ENCODE peak calls at places on chromosomes 2 and 18, in six cellular contexts. One of them, this sample, is unnamed.

GRCh38 chr2:239898292-239898925 is 126.7 kb downstream of the NDUFA10 start:
- DNase-seq in left ventricle myocardium inferior: no peak
- DNase-seq in WERI-Rb-1: no peak
- DNase-seq in cardiac muscle cell: no peak
- DNase-seq in breast epithelium: no peak
- DNase-seq in thyroid gland: no peak
- DNase-seq in this sample: no peak

GRCh38 chr2:192194065-192194865 is 468 bp downstream of the TMEFF2 start:
- DNase-seq in left ventricle myocardium inferior: peak; percentile 19
- DNase-seq in WERI-Rb-1: peak; percentile 27
- DNase-seq in cardiac muscle cell: peak; percentile 45
- DNase-seq in breast epithelium: no peak
- DNase-seq in thyroid gland: peak; percentile 5
- DNase-seq in this sample: peak; percentile 8

GRCh38 chr2:74496997-74497776 is 2.2 kb downstream of the LBX2 start:
- DNase-seq in left ventricle myocardium inferior: no peak
- DNase-seq in WERI-Rb-1: no peak
- DNase-seq in cardiac muscle cell: no peak
- DNase-seq in breast epithelium: no peak
- DNase-seq in thyroid gland: no peak
- DNase-seq in this sample: no peak

GRCh38 chr2:155997538-155997937 is 335.0 kb downstream of the NR4A2 start:
- DNase-seq in left ventricle myocardium inferior: no peak
- DNase-seq in WERI-Rb-1: no peak
- DNase-seq in cardiac muscle cell: no peak
- DNase-seq in breast epithelium: no peak
- DNase-seq in thyroid gland: no peak
- DNase-seq in this sample: peak; percentile 2

GRCh38 chr2:130964931-130965330 is 128.2 kb downstream of the ARHGEF4 start:
- DNase-seq in left ventricle myocardium inferior: no peak
- DNase-seq in WERI-Rb-1: no peak
- DNase-seq in cardiac muscle cell: no peak
- DNase-seq in breast epithelium: no peak
- DNase-seq in thyroid gland: no peak
- DNase-seq in this sample: no peak

GRCh38 chr2:172285010-172285621 is 142.3 kb upstream of the ITGA6 start:
- DNase-seq in left ventricle myocardium inferior: peak; percentile 29
- DNase-seq in WERI-Rb-1: peak; percentile 33
- DNase-seq in cardiac muscle cell: peak; percentile 57
- DNase-seq in breast epithelium: no peak
- DNase-seq in thyroid gland: no peak
- DNase-seq in this sample: peak; percentile 14

GRCh38 chr2:43169987-43170732 is 56.2 kb downstream of the ZFP36L2 start:
- DNase-seq in left ventricle myocardium inferior: no peak
- DNase-seq in WERI-Rb-1: peak; percentile 71
- DNase-seq in cardiac muscle cell: peak; percentile 38
- DNase-seq in breast epithelium: no peak
- DNase-seq in thyroid gland: no peak
- DNase-seq in this sample: no peak

GRCh38 chr2:62472321-62472720 is 33.7 kb downstream of the TMEM17 start:
- DNase-seq in left ventricle myocardium inferior: no peak
- DNase-seq in WERI-Rb-1: no peak
- DNase-seq in cardiac muscle cell: no peak
- DNase-seq in breast epithelium: no peak
- DNase-seq in thyroid gland: no peak
- DNase-seq in this sample: no peak

GRCh38 chr18:55266981-55267380 is 307.7 kb upstream of the CCDC68 start:
- DNase-seq in left ventricle myocardium inferior: no peak
- DNase-seq in WERI-Rb-1: no peak
- DNase-seq in cardiac muscle cell: no peak
- DNase-seq in breast epithelium: no peak
- DNase-seq in thyroid gland: no peak
- DNase-seq in this sample: no peak

GRCh38 chr2:159684796-159685195 is 27.5 kb upstream of the MARCHF7 start:
- DNase-seq in left ventricle myocardium inferior: no peak
- DNase-seq in WERI-Rb-1: no peak
- DNase-seq in cardiac muscle cell: no peak
- DNase-seq in breast epithelium: no peak
- DNase-seq in thyroid gland: no peak
- DNase-seq in this sample: peak; percentile 73

GRCh38 chr2:121316986-121317385 is 32.0 kb upstream of the TFCP2L1 start:
- DNase-seq in left ventricle myocardium inferior: no peak
- DNase-seq in WERI-Rb-1: no peak
- DNase-seq in cardiac muscle cell: no peak
- DNase-seq in breast epithelium: no peak
- DNase-seq in thyroid gland: no peak
- DNase-seq in this sample: no peak

GRCh38 chr18:63317982-63318881 is 1.3 kb downstream of the BCL2 start:
- DNase-seq in left ventricle myocardium inferior: peak; percentile 47
- DNase-seq in WERI-Rb-1: no peak
- DNase-seq in cardiac muscle cell: peak; percentile 35
- DNase-seq in breast epithelium: peak; percentile 83
- DNase-seq in thyroid gland: peak; percentile 93
- DNase-seq in this sample: peak; percentile 14

GRCh38 chr2:172196768-172197322 is 94.1 kb upstream of the DLX2 start:
- DNase-seq in left ventricle myocardium inferior: no peak
- DNase-seq in WERI-Rb-1: no peak
- DNase-seq in cardiac muscle cell: no peak
- DNase-seq in breast epithelium: no peak
- DNase-seq in thyroid gland: no peak
- DNase-seq in this sample: peak; percentile 93

GRCh38 chr2:3377612-3378432 is at the start of gene EIPR1:
- DNase-seq in left ventricle myocardium inferior: peak; percentile 99
- DNase-seq in WERI-Rb-1: peak; percentile 99
- DNase-seq in cardiac muscle cell: peak; percentile 98
- DNase-seq in breast epithelium: peak; percentile 97
- DNase-seq in thyroid gland: peak; percentile 99
- DNase-seq in this sample: peak; percentile 97
- H3K27ac ChIP-seq in left ventricle myocardium inferior: peak within 1 kb of the TSS; percentile 97
- H3K27ac ChIP-seq in WERI-Rb-1: peak within 1 kb of the TSS; percentile 70
- H3K27ac ChIP-seq in cardiac muscle cell: peak within 1 kb of the TSS; percentile 83
- H3K27ac ChIP-seq in breast epithelium: peak within 1 kb of the TSS; percentile 92
- H3K27ac ChIP-seq in thyroid gland: peak within 1 kb of the TSS; percentile 84
- H3K27ac ChIP-seq in this sample: peak within 1 kb of the TSS; percentile 85

GRCh38 chr18:29191263-29191662 is 1014.3 kb upstream of the CDH2 start:
- DNase-seq in left ventricle myocardium inferior: no peak
- DNase-seq in WERI-Rb-1: peak; percentile 9
- DNase-seq in cardiac muscle cell: no peak
- DNase-seq in breast epithelium: no peak
- DNase-seq in thyroid gland: no peak
- DNase-seq in this sample: peak; percentile 2
- TF ChIP-seq CTCF in left ventricle myocardium inferior: no peak
- TF ChIP-seq CTCF in WERI-Rb-1: peak; percentile 57
- TF ChIP-seq CTCF in cardiac muscle cell: peak; percentile 57
- TF ChIP-seq CTCF in breast epithelium: no peak
- TF ChIP-seq CTCF in thyroid gland: no peak
- TF ChIP-seq CTCF in this sample: no peak

GRCh38 chr2:188382107-188382506 is 90.4 kb downstream of the GULP1 start:
- DNase-seq in left ventricle myocardium inferior: no peak
- DNase-seq in WERI-Rb-1: no peak
- DNase-seq in cardiac muscle cell: no peak
- DNase-seq in breast epithelium: no peak
- DNase-seq in thyroid gland: no peak
- DNase-seq in this sample: no peak

GRCh38 chr2:188381614-188382013 is 89.9 kb downstream of the GULP1 start:
- DNase-seq in left ventricle myocardium inferior: no peak
- DNase-seq in WERI-Rb-1: no peak
- DNase-seq in cardiac muscle cell: no peak
- DNase-seq in breast epithelium: no peak
- DNase-seq in thyroid gland: no peak
- DNase-seq in this sample: peak; percentile 22

GRCh38 chr2:188378551-188378950 is 86.9 kb downstream of the GULP1 start:
- DNase-seq in left ventricle myocardium inferior: no peak
- DNase-seq in WERI-Rb-1: no peak
- DNase-seq in cardiac muscle cell: no peak
- DNase-seq in breast epithelium: no peak
- DNase-seq in thyroid gland: no peak
- DNase-seq in this sample: no peak

GRCh38 chr2:188380280-188380679 is 88.6 kb downstream of the GULP1 start:
- DNase-seq in left ventricle myocardium inferior: no peak
- DNase-seq in WERI-Rb-1: no peak
- DNase-seq in cardiac muscle cell: no peak
- DNase-seq in breast epithelium: no peak
- DNase-seq in thyroid gland: no peak
- DNase-seq in this sample: no peak

DNA sequence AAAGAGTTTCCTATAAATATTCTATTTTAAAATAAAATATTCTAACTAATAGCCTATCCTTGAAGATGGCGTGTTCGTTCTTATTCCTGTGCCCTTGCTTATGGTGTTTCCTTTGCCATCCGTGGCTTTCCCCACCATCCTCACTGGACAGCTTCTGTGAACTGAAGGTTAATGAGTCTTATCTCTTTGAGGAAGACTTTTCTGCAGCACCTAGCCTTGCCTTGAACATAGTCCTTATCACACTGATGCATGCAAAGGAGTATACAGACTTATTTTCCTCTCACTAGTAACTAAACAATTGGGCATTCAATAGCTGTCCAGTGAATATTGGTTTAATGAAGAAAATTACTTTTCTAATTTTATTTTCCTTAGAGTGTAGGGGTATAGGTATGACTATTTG is 88.1 kb downstream of the GULP1 start:
- DNase-seq in left ventricle myocardium inferior: no peak
- DNase-seq in WERI-Rb-1: no peak
- DNase-seq in cardiac muscle cell: no peak
- DNase-seq in breast epithelium: no peak
- DNase-seq in thyroid gland: no peak
- DNase-seq in this sample: no peak
- H3K27ac ChIP-seq in left ventricle myocardium inferior: no peak overlapping the region
- H3K27ac ChIP-seq in WERI-Rb-1: no peak overlapping the region
- H3K27ac ChIP-seq in cardiac muscle cell: no peak overlapping the region
- H3K27ac ChIP-seq in breast epithelium: no peak overlapping the region
- H3K27ac ChIP-seq in thyroid gland: no peak overlapping the region
- H3K27ac ChIP-seq in this sample: no peak overlapping the region

GRCh38 chr2:220078439-220078838 is 451.0 kb downstream of the SLC4A3 start:
- DNase-seq in left ventricle myocardium inferior: no peak
- DNase-seq in WERI-Rb-1: no peak
- DNase-seq in cardiac muscle cell: no peak
- DNase-seq in breast epithelium: no peak
- DNase-seq in thyroid gland: peak; percentile 68
- DNase-seq in this sample: no peak

GRCh38 chr2:220075835-220076234 is 448.4 kb downstream of the SLC4A3 start:
- DNase-seq in left ventricle myocardium inferior: no peak
- DNase-seq in WERI-Rb-1: no peak
- DNase-seq in cardiac muscle cell: no peak
- DNase-seq in breast epithelium: no peak
- DNase-seq in thyroid gland: no peak
- DNase-seq in this sample: no peak

GRCh38 chr2:220077488-220077887 is 450.1 kb downstream of the SLC4A3 start:
- DNase-seq in left ventricle myocardium inferior: no peak
- DNase-seq in WERI-Rb-1: no peak
- DNase-seq in cardiac muscle cell: no peak
- DNase-seq in breast epithelium: no peak
- DNase-seq in thyroid gland: no peak
- DNase-seq in this sample: peak; percentile 13

GRCh38 chr2:220079595-220079994 is 452.2 kb downstream of the SLC4A3 start:
- DNase-seq in left ventricle myocardium inferior: no peak
- DNase-seq in WERI-Rb-1: no peak
- DNase-seq in cardiac muscle cell: no peak
- DNase-seq in breast epithelium: no peak
- DNase-seq in thyroid gland: no peak
- DNase-seq in this sample: no peak

GRCh38 chr2:220076734-220077133 is 449.3 kb downstream of the SLC4A3 start:
- DNase-seq in left ventricle myocardium inferior: no peak
- DNase-seq in WERI-Rb-1: no peak
- DNase-seq in cardiac muscle cell: peak; percentile 27
- DNase-seq in breast epithelium: no peak
- DNase-seq in thyroid gland: peak; percentile 65
- DNase-seq in this sample: no peak
- TF ChIP-seq CTCF in left ventricle myocardium inferior: peak; percentile 39
- TF ChIP-seq CTCF in WERI-Rb-1: no peak
- TF ChIP-seq CTCF in cardiac muscle cell: peak; percentile 58
- TF ChIP-seq CTCF in breast epithelium: no peak
- TF ChIP-seq CTCF in thyroid gland: peak; percentile 41
- TF ChIP-seq CTCF in this sample: no peak

GRCh38 chr2:46369783-46370182 is 72.6 kb downstream of the EPAS1 start:
- DNase-seq in left ventricle myocardium inferior: no peak
- DNase-seq in WERI-Rb-1: no peak
- DNase-seq in cardiac muscle cell: no peak
- DNase-seq in breast epithelium: no peak
- DNase-seq in thyroid gland: no peak
- DNase-seq in this sample: no peak

GRCh38 chr2:46375566-46376125 is 78.4 kb downstream of the EPAS1 start:
- DNase-seq in left ventricle myocardium inferior: no peak
- DNase-seq in WERI-Rb-1: no peak
- DNase-seq in cardiac muscle cell: no peak
- DNase-seq in breast epithelium: no peak
- DNase-seq in thyroid gland: no peak
- DNase-seq in this sample: no peak

GRCh38 chr2:46372475-46372874 is 75.3 kb downstream of the EPAS1 start:
- DNase-seq in left ventricle myocardium inferior: no peak
- DNase-seq in WERI-Rb-1: no peak
- DNase-seq in cardiac muscle cell: no peak
- DNase-seq in breast epithelium: no peak
- DNase-seq in thyroid gland: no peak
- DNase-seq in this sample: no peak

GRCh38 chr2:46371858-46372257 is 74.7 kb downstream of the EPAS1 start:
- DNase-seq in left ventricle myocardium inferior: no peak
- DNase-seq in WERI-Rb-1: no peak
- DNase-seq in cardiac muscle cell: no peak
- DNase-seq in breast epithelium: no peak
- DNase-seq in thyroid gland: no peak
- DNase-seq in this sample: no peak

GRCh38 chr2:46373238-46373637 is 76.0 kb downstream of the EPAS1 start:
- DNase-seq in left ventricle myocardium inferior: no peak
- DNase-seq in WERI-Rb-1: no peak
- DNase-seq in cardiac muscle cell: no peak
- DNase-seq in breast epithelium: no peak
- DNase-seq in thyroid gland: no peak
- DNase-seq in this sample: no peak
- H3K27ac ChIP-seq in left ventricle myocardium inferior: no peak overlapping the region
- H3K27ac ChIP-seq in WERI-Rb-1: no peak overlapping the region
- H3K27ac ChIP-seq in cardiac muscle cell: no peak overlapping the region
- H3K27ac ChIP-seq in breast epithelium: no peak overlapping the region
- H3K27ac ChIP-seq in thyroid gland: no peak overlapping the region
- H3K27ac ChIP-seq in this sample: no peak overlapping the region